ENCODE peak calls at places on chromosomes 5 and 9, in five cellular contexts. One of them, this sample, is unnamed.

GRCh38 chr9:79360387-79361347 is 211.1 kb upstream of the TLE4 start:
- DNase-seq in HEK293T: no peak
- DNase-seq in Calu3: no peak
- DNase-seq in SIG-M5: no peak
- DNase-seq in activated T-cell treated with anti-CD3 and anti-CD28 coated beads for 1 hour: no peak
- DNase-seq in this sample: no peak

GRCh38 chr5:145855842-145856267 is 17.0 kb downstream of the GRXCR2 start:
- DNase-seq in HEK293T: no peak
- DNase-seq in Calu3: peak
- DNase-seq in SIG-M5: no peak
- DNase-seq in activated T-cell treated with anti-CD3 and anti-CD28 coated beads for 1 hour: no peak
- DNase-seq in this sample: no peak

GRCh38 chr5:109779036-109779735 is 89.5 kb downstream of the MAN2A1 start:
- DNase-seq in HEK293T: no peak
- DNase-seq in Calu3: peak
- DNase-seq in SIG-M5: no peak
- DNase-seq in activated T-cell treated with anti-CD3 and anti-CD28 coated beads for 1 hour: no peak
- DNase-seq in this sample: peak

GRCh38 chr5:6804766-6805165 is 91.5 kb downstream of the TENT4A start:
- DNase-seq in HEK293T: no peak
- DNase-seq in Calu3: no peak
- DNase-seq in SIG-M5: no peak
- DNase-seq in activated T-cell treated with anti-CD3 and anti-CD28 coated beads for 1 hour: no peak
- DNase-seq in this sample: no peak

GRCh38 chr5:176379881-176380280 is 8.5 kb downstream of the NOP16 start:
- DNase-seq in HEK293T: no peak
- DNase-seq in Calu3: no peak
- DNase-seq in SIG-M5: no peak
- DNase-seq in activated T-cell treated with anti-CD3 and anti-CD28 coated beads for 1 hour: no peak
- DNase-seq in this sample: no peak

GRCh38 chr5:177382423-177383029 is 1.7 kb upstream of the SLC34A1 start:
- DNase-seq in HEK293T: no peak
- DNase-seq in Calu3: no peak
- DNase-seq in SIG-M5: no peak
- DNase-seq in activated T-cell treated with anti-CD3 and anti-CD28 coated beads for 1 hour: no peak
- DNase-seq in this sample: no peak

GRCh38 chr5:181189363-181189961 is 15.5 kb downstream of the TRIM7 start:
- DNase-seq in HEK293T: no peak
- DNase-seq in Calu3: no peak
- DNase-seq in SIG-M5: no peak
- DNase-seq in activated T-cell treated with anti-CD3 and anti-CD28 coated beads for 1 hour: no peak
- DNase-seq in this sample: peak

GRCh38 chr5:3382782-3383181 is 212.8 kb upstream of the IRX1 start:
- DNase-seq in HEK293T: no peak
- DNase-seq in Calu3: no peak
- DNase-seq in SIG-M5: no peak
- DNase-seq in activated T-cell treated with anti-CD3 and anti-CD28 coated beads for 1 hour: no peak
- DNase-seq in this sample: no peak

GRCh38 chr9:36163840-36164175 is 5.4 kb upstream of the CCIN start:
- DNase-seq in HEK293T: no peak
- DNase-seq in Calu3: no peak
- DNase-seq in SIG-M5: no peak
- DNase-seq in activated T-cell treated with anti-CD3 and anti-CD28 coated beads for 1 hour: no peak
- DNase-seq in this sample: no peak

GRCh38 chr5:64923151-64923685 is 154.5 kb downstream of the CWC27 start:
- DNase-seq in HEK293T: no peak
- DNase-seq in Calu3: no peak
- DNase-seq in SIG-M5: no peak
- DNase-seq in activated T-cell treated with anti-CD3 and anti-CD28 coated beads for 1 hour: no peak
- DNase-seq in this sample: no peak

GRCh38 chr9:84974790-84975189 is 305.3 kb downstream of the NTRK2 start:
- DNase-seq in HEK293T: no peak
- DNase-seq in Calu3: no peak
- DNase-seq in SIG-M5: no peak
- DNase-seq in activated T-cell treated with anti-CD3 and anti-CD28 coated beads for 1 hour: no peak
- DNase-seq in this sample: no peak

GRCh38 chr9:99030610-99031009 is 74.3 kb upstream of the TGFBR1 start:
- DNase-seq in HEK293T: no peak
- DNase-seq in Calu3: no peak
- DNase-seq in SIG-M5: no peak
- DNase-seq in activated T-cell treated with anti-CD3 and anti-CD28 coated beads for 1 hour: no peak
- DNase-seq in this sample: no peak

GRCh38 chr9:96241391-96241809 is 60.6 kb downstream of the HSD17B3 start:
- DNase-seq in HEK293T: no peak
- DNase-seq in Calu3: peak
- DNase-seq in SIG-M5: no peak
- DNase-seq in activated T-cell treated with anti-CD3 and anti-CD28 coated beads for 1 hour: no peak
- DNase-seq in this sample: no peak

GRCh38 chr9:124871156-124871561 is 9.2 kb downstream of the ARPC5L start:
- DNase-seq in HEK293T: no peak
- DNase-seq in Calu3: no peak
- DNase-seq in SIG-M5: peak
- DNase-seq in activated T-cell treated with anti-CD3 and anti-CD28 coated beads for 1 hour: no peak
- DNase-seq in this sample: no peak

GRCh38 chr5:156947933-156948332 is 15.1 kb downstream of the TIMD4 start:
- DNase-seq in HEK293T: no peak
- DNase-seq in Calu3: no peak
- DNase-seq in SIG-M5: no peak
- DNase-seq in activated T-cell treated with anti-CD3 and anti-CD28 coated beads for 1 hour: no peak
- DNase-seq in this sample: no peak

GRCh38 chr9:15244001-15244441 is 63.0 kb downstream of the TTC39B start:
- DNase-seq in HEK293T: no peak
- DNase-seq in Calu3: no peak
- DNase-seq in SIG-M5: no peak
- DNase-seq in activated T-cell treated with anti-CD3 and anti-CD28 coated beads for 1 hour: no peak
- DNase-seq in this sample: no peak

GRCh38 chr5:69528015-69528414 is 32.0 kb upstream of the GTF2H2C start:
- DNase-seq in HEK293T: no peak
- DNase-seq in Calu3: peak
- DNase-seq in SIG-M5: no peak
- DNase-seq in activated T-cell treated with anti-CD3 and anti-CD28 coated beads for 1 hour: no peak
- DNase-seq in this sample: no peak

GRCh38 chr5:155728857-155729683 is 597.9 kb upstream of the SGCD start:
- DNase-seq in HEK293T: no peak
- DNase-seq in Calu3: no peak
- DNase-seq in SIG-M5: no peak
- DNase-seq in activated T-cell treated with anti-CD3 and anti-CD28 coated beads for 1 hour: no peak
- DNase-seq in this sample: peak

GRCh38 chr9:107422189-107422802 is 67.3 kb downstream of the KLF4 start:
- DNase-seq in HEK293T: peak
- DNase-seq in Calu3: peak
- DNase-seq in SIG-M5: no peak
- DNase-seq in activated T-cell treated with anti-CD3 and anti-CD28 coated beads for 1 hour: no peak
- DNase-seq in this sample: peak

GRCh38 chr5:150484964-150485769 is 22.8 kb upstream of the NDST1 start:
- DNase-seq in HEK293T: no peak
- DNase-seq in Calu3: no peak
- DNase-seq in SIG-M5: no peak
- DNase-seq in activated T-cell treated with anti-CD3 and anti-CD28 coated beads for 1 hour: no peak
- DNase-seq in this sample: no peak

GRCh38 chr9:109411818-109412352 is 86.2 kb downstream of the PTPN3 start:
- DNase-seq in HEK293T: peak
- DNase-seq in Calu3: no peak
- DNase-seq in SIG-M5: peak
- DNase-seq in activated T-cell treated with anti-CD3 and anti-CD28 coated beads for 1 hour: no peak
- DNase-seq in this sample: peak

GRCh38 chr9:9973062-9973461 is 639.7 kb downstream of the PTPRD start:
- DNase-seq in HEK293T: no peak
- DNase-seq in Calu3: no peak
- DNase-seq in SIG-M5: no peak
- DNase-seq in activated T-cell treated with anti-CD3 and anti-CD28 coated beads for 1 hour: no peak
- DNase-seq in this sample: no peak

GRCh38 chr5:67030289-67031069 is 166.1 kb downstream of the CD180 start:
- DNase-seq in HEK293T: no peak
- DNase-seq in Calu3: no peak
- DNase-seq in SIG-M5: no peak
- DNase-seq in activated T-cell treated with anti-CD3 and anti-CD28 coated beads for 1 hour: no peak
- DNase-seq in this sample: no peak

GRCh38 chr5:95283761-95284511 is 958 bp downstream of the MCTP1 start:
- DNase-seq in HEK293T: peak
- DNase-seq in Calu3: peak
- DNase-seq in SIG-M5: no peak
- DNase-seq in activated T-cell treated with anti-CD3 and anti-CD28 coated beads for 1 hour: no peak
- DNase-seq in this sample: peak

This sample was measured in A673.